ENCODE peak calls at places on chromosome 3, in six cellular contexts. P is astrocyte of the cerebellum, C is brain microvascular endothelial cell, U is colonic mucosa, O is fibroblast of mammary gland, Y is adrenal gland. B is an unnamed sample.

GRCh38 chr3:126060613-126061145 is 23.2 kb downstream of the SLC41A3 start:
- DNase-seq in P (no peak), C (no peak), U (no peak), O (no peak), Y (no peak), B (no peak)

GRCh38 chr3:60708191-60708975 is 542.9 kb downstream of the FHIT start:
- DNase-seq in P (peak; percentile 94), C (peak; percentile 82), U (no peak), O (peak; percentile 82), Y (no peak), B (peak; percentile 83)

GRCh38 chr3:189936210-189936609 is 184.5 kb downstream of the P3H2 start:
- DNase-seq in P (no peak), C (no peak), U (no peak), O (no peak), Y (no peak), B (no peak)

GRCh38 chr3:19216669-19217337 is 68.5 kb downstream of the KCNH8 start:
- DNase-seq in P (no peak), C (no peak), U (no peak), O (no peak), Y (peak; percentile 69), B (no peak)

GRCh38 chr3:197450295-197450694 is 105.5 kb downstream of the BDH1 start:
- DNase-seq in P (no peak), C (no peak), U (no peak), O (no peak), Y (no peak), B (no peak)

GRCh38 chr3:181687190-181687589 is 24.5 kb upstream of the SOX2 start:
- DNase-seq in P (no peak), C (no peak), U (no peak), O (no peak), Y (no peak), B (no peak)

GRCh38 chr3:20160230-20160629 is 25.8 kb downstream of the SGO1 start:
- DNase-seq in P (no peak), C (no peak), U (no peak), O (no peak), Y (no peak), B (no peak)

GRCh38 chr3:190101320-190102117 is 19.2 kb downstream of the P3H2 start:
- DNase-seq in P (peak; percentile 71), C (peak; percentile 73), U (no peak), O (peak; percentile 61), Y (no peak), B (peak; percentile 84)

GRCh38 chr3:126516152-126516935 is 1.2 kb downstream of the UROC1 start:
- DNase-seq in P (no peak), C (no peak), U (no peak), O (no peak), Y (no peak), B (no peak)

GRCh38 chr3:130508970-130509369 is 8.0 kb upstream of the COL6A6 start:
- DNase-seq in P (no peak), C (no peak), U (peak; percentile 36), O (peak; percentile 14), Y (no peak), B (peak; percentile 18)

GRCh38 chr3:118540826-118541225 is 493.8 kb downstream of the IGSF11 start:
- DNase-seq in P (no peak), C (no peak), U (no peak), O (no peak), Y (no peak), B (no peak)

GRCh38 chr3:175346573-175347356 is 487.6 kb downstream of the NAALADL2 start:
- DNase-seq in P (peak; percentile 84), C (peak; percentile 92), U (peak; percentile 68), O (peak; percentile 95), Y (peak; percentile 77), B (peak; percentile 97)

GRCh38 chr3:109553573-109554371 is 216.4 kb upstream of the DPPA4 start:
- DNase-seq in P (no peak), C (peak; percentile 19), U (no peak), O (no peak), Y (no peak), B (peak; percentile 1)

GRCh38 chr3:30578479-30578878 is 27.9 kb upstream of the TGFBR2 start:
- DNase-seq in P (peak; percentile 83), C (peak; percentile 92), U (peak; percentile 62), O (peak; percentile 99), Y (peak; percentile 25), B (peak; percentile 94)

GRCh38 chr3:72380193-72380592 is 468.1 kb downstream of the SHQ1 start:
- DNase-seq in P (no peak), C (peak; percentile 21), U (no peak), O (peak; percentile 61), Y (no peak), B (peak; percentile 42)

GRCh38 chr3:179236676-179237301 is 14.1 kb downstream of the KCNMB3 start:
- DNase-seq in P (no peak), C (no peak), U (no peak), O (no peak), Y (no peak), B (no peak)

GRCh38 chr3:176633511-176633910 is 563.8 kb downstream of the TBL1XR1 start:
- DNase-seq in P (no peak), C (no peak), U (no peak), O (no peak), Y (no peak), B (no peak)

GRCh38 chr3:190560284-190560895 is 46.5 kb downstream of the IL1RAP start:
- DNase-seq in P (no peak), C (no peak), U (no peak), O (no peak), Y (no peak), B (no peak)

GRCh38 chr3:94009612-94010011 is 18.8 kb downstream of the STX19 start:
- DNase-seq in P (no peak), C (no peak), U (no peak), O (no peak), Y (no peak), B (no peak)

GRCh38 chr3:171640520-171641412 is 169.5 kb downstream of the PLD1 start:
- DNase-seq in P (no peak), C (peak; percentile 50), U (no peak), O (peak; percentile 32), Y (peak; percentile 46), B (peak; percentile 74)

GRCh38 chr3:11236588-11237461 is 35.4 kb upstream of the ATG7 start:
- DNase-seq in P (no peak), C (peak; percentile 39), U (peak; percentile 87), O (peak; percentile 47), Y (peak; percentile 72), B (peak; percentile 65)

GRCh38 chr3:78430741-78431140 is 1337.1 kb downstream of the ROBO1 start:
- DNase-seq in P (peak; percentile 22), C (no peak), U (no peak), O (no peak), Y (no peak), B (peak; percentile 37)

GRCh38 chr3:38960953-38961622 is 90.7 kb downstream of the SCN11A start:
- DNase-seq in P (peak; percentile 8), C (peak; percentile 42), U (peak; percentile 56), O (peak; percentile 45), Y (peak; percentile 30), B (peak; percentile 74)

GRCh38 chr3:12957334-12957733 is 115.9 kb downstream of the IQSEC1 start:
- DNase-seq in P (no peak), C (no peak), U (no peak), O (no peak), Y (no peak), B (no peak)

GRCh38 chr3:4574426-4574965 is 81.3 kb downstream of the ITPR1 start:
- DNase-seq in P (no peak), C (no peak), U (no peak), O (no peak), Y (no peak), B (no peak)

GRCh38 chr3:4568831-4569230 is 75.7 kb downstream of the ITPR1 start:
- DNase-seq in P (no peak), C (no peak), U (no peak), O (no peak), Y (no peak), B (no peak)

GRCh38 chr3:4573153-4573552 is 80.0 kb downstream of the ITPR1 start:
- DNase-seq in P (no peak), C (no peak), U (no peak), O (no peak), Y (no peak), B (no peak)

GRCh38 chr3:4570840-4571621 is 77.9 kb downstream of the ITPR1 start:
- DNase-seq in P (no peak), C (no peak), U (no peak), O (no peak), Y (no peak), B (no peak)

DNA sequence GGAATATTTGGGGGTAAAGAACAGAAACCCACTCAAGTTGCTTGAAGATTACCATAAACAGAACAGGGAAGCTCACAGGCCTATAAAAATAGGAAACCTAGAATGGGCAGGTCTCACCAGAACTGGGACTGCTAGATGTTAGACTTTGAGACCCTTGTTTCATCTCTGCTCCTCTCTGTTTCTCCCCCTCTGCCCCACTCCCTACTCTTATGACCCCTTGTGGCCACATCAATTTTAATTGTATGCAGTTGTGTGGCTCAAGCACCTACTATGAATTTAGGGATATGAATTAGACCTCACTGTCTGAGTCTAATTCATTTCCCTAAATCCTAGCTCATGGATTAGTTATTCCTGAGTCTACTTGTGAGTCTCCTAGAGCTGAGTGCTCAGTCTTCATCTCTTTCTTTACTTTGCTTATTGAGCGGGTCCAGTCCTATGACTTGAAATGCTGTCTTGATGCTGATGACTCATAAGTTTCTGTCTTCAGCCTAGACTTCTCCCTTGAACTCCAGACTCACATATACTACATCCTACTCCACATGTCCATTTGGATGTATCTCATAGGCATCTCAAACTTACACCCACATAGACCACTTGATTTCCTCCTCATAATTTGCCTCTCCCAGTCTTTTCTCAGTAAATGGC is 78.7 kb downstream of the ITPR1 start:
- DNase-seq in P (no peak), C (no peak), U (no peak), O (peak; percentile 19), Y (no peak), B (peak; percentile 8)
- TF ChIP-seq CTCF in P (no peak), C (peak; percentile 13), U (no peak), O (no peak), Y (no peak), B (peak; percentile 17)

GRCh38 chr3:47860206-47860605 is 57.3 kb downstream of the DHX30 start:
- DNase-seq in P (no peak), C (no peak), U (no peak), O (no peak), Y (no peak), B (no peak)
- H3K4me3 ChIP-seq in P (no peak overlapping the region), C (no peak overlapping the region), U (no peak overlapping the region), O (no peak overlapping the region), Y (no peak overlapping the region), B (no peak overlapping the region)

DNA sequence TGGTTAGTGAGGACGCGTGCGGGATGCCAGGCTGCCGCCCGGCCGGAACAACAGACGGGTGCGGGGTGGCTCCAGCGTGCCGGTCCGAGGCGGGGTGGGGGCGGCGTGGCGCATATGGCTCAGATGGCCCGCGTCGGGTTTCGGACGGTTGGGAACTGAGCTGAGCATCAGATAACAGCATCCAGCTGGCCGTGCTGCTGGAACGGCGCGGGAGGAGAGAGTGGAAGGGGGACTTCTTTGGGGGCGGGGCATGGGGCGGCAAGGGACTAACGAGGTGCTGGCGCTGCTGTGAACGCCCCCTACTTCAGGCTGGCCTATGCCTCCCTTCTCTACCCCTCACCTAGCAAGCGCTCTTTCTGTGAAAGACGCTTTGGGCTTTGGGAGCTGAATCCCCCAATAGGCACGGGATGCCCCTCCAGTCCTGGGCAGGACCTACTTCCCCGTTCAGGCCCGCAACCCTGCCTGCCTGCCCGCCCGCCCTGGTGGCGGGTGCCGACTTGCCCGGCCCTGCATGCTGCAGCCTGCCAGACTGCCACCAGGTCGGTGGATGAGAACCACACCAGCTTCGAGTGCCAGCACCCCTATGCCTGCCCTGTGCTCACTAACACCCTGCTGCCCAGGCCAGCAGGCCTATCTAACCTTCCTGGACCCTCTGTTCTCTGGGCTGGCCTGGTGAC is 541 bp downstream of the INKA1 start:
- DNase-seq in P (no peak), C (no peak), U (no peak), O (no peak), Y (peak; percentile 27), B (peak; percentile 35)
- TF ChIP-seq CTCF in P (no peak), C (no peak), U (no peak), O (no peak), Y (peak; percentile 20), B (no peak)

GRCh38 chr3:156680243-156680930 is 6.0 kb downstream of the TIPARP start:
- DNase-seq in P (no peak), C (no peak), U (no peak), O (no peak), Y (no peak), B (no peak)
- H3K4me3 ChIP-seq in P (no peak overlapping the region), C (no peak overlapping the region), U (no peak overlapping the region), O (no peak overlapping the region), Y (no peak overlapping the region), B (no peak overlapping the region)

B was measured in choroid plexus epithelial cell.